ENCODE peak calls at places on chromosomes 6 and 20, in ten cellular contexts. V, I, M, L, G, N, Y, Z, J and C are unnamed samples.

GRCh38 chr6:89925826-89926225 is 31.6 kb downstream of the GJA10 start:
- DNase-seq in V (no peak), I (peak), M (no peak), L (no peak), G (no peak), N (no peak), Y (no peak), Z (no peak), J (no peak), C (no peak)

GRCh38 chr6:12029979-12030737 is 18.0 kb downstream of the HIVEP1 start:
- DNase-seq in V (no peak), I (no peak), M (no peak), L (no peak), G (no peak), N (no peak), Y (no peak), Z (no peak), J (no peak), C (no peak)

GRCh38 chr20:63857751-63858392 is 3.4 kb upstream of the ABHD16B start:
- DNase-seq in V (no peak), I (no peak), M (no peak), L (no peak), G (no peak), N (no peak), Y (peak), Z (no peak), J (no peak), C (no peak)

GRCh38 chr6:97215157-97215769 is 67.8 kb downstream of the MMS22L start:
- DNase-seq in V (peak), I (peak), M (peak), L (peak), G (no peak), N (peak), Y (peak), Z (peak), J (peak), C (peak)

GRCh38 chr6:168407842-168408241 is 33.1 kb upstream of the SMOC2 start:
- DNase-seq in V (no peak), I (no peak), M (no peak), L (no peak), G (no peak), N (no peak), Y (no peak), Z (no peak), J (no peak), C (no peak)

GRCh38 chr6:132053523-132053922 is 102.4 kb upstream of the CCN2 start:
- DNase-seq in V (no peak), I (no peak), M (no peak), L (no peak), G (no peak), N (peak), Y (no peak), Z (peak), J (no peak), C (no peak)

GRCh38 chr6:94065707-94066337 is 646.5 kb upstream of the EPHA7 start:
- DNase-seq in V (no peak), I (no peak), M (no peak), L (no peak), G (no peak), N (no peak), Y (no peak), Z (no peak), J (no peak), C (no peak)

GRCh38 chr20:63050406-63050805 is 43.6 kb upstream of the BHLHE23 start:
- DNase-seq in V (no peak), I (no peak), M (no peak), L (no peak), G (no peak), N (no peak), Y (no peak), Z (no peak), J (no peak), C (no peak)

GRCh38 chr6:599946-600448 is 56.9 kb downstream of the HUS1B start:
- DNase-seq in V (no peak), I (no peak), M (no peak), L (no peak), G (no peak), N (no peak), Y (no peak), Z (no peak), J (no peak), C (no peak)

GRCh38 chr6:13077117-13077516 is 251.2 kb downstream of the TBC1D7 start:
- DNase-seq in V (no peak), I (no peak), M (no peak), L (no peak), G (no peak), N (no peak), Y (no peak), Z (no peak), J (no peak), C (no peak)

GRCh38 chr6:89528865-89529264 is 95.9 kb downstream of the ANKRD6 start:
- DNase-seq in V (no peak), I (no peak), M (no peak), L (no peak), G (no peak), N (no peak), Y (no peak), Z (no peak), J (no peak), C (no peak)

GRCh38 chr20:1328680-1329330 is at the start of gene SDCBP2:
- DNase-seq in V (no peak), I (no peak), M (no peak), L (peak), G (peak), N (no peak), Y (no peak), Z (no peak), J (no peak), C (no peak)

GRCh38 chr6:43916924-43917877 is 147.2 kb downstream of the VEGFA start:
- DNase-seq in V (no peak), I (no peak), M (no peak), L (peak), G (no peak), N (peak), Y (no peak), Z (no peak), J (no peak), C (no peak)

GRCh38 chr6:56104591-56104990 is 142.8 kb downstream of the COL21A1 start:
- DNase-seq in V (no peak), I (no peak), M (no peak), L (no peak), G (no peak), N (no peak), Y (no peak), Z (no peak), J (no peak), C (no peak)

GRCh38 chr6:39169448-39170344 is 54.7 kb upstream of the SAYSD1 start:
- DNase-seq in V (no peak), I (no peak), M (no peak), L (peak), G (no peak), N (no peak), Y (no peak), Z (no peak), J (no peak), C (no peak)

GRCh38 chr6:33949877-33950831 is 146.4 kb upstream of the MLN start:
- DNase-seq in V (no peak), I (no peak), M (no peak), L (peak), G (no peak), N (no peak), Y (no peak), Z (no peak), J (no peak), C (no peak)

GRCh38 chr20:36881888-36882287 is 6.0 kb downstream of the TLDC2 start:
- DNase-seq in V (peak), I (no peak), M (no peak), L (no peak), G (peak), N (no peak), Y (no peak), Z (no peak), J (no peak), C (peak)

GRCh38 chr6:156280131-156280530 is 497.0 kb upstream of the ARID1B start:
- DNase-seq in V (no peak), I (no peak), M (no peak), L (no peak), G (no peak), N (no peak), Y (no peak), Z (no peak), J (no peak), C (no peak)

GRCh38 chr6:44126320-44127149 is 717 bp downstream of the MRPL14 start:
- DNase-seq in V (peak), I (peak), M (peak), L (peak), G (peak), N (peak), Y (peak), Z (no peak), J (peak), C (peak)

GRCh38 chr6:108588586-108588985 is 27.9 kb downstream of the FOXO3 start:
- DNase-seq in V (no peak), I (no peak), M (no peak), L (peak), G (no peak), N (no peak), Y (no peak), Z (no peak), J (no peak), C (peak)

GRCh38 chr20:46588532-46589509 is 38.4 kb upstream of the OCSTAMP start:
- DNase-seq in V (no peak), I (peak), M (no peak), L (no peak), G (no peak), N (no peak), Y (no peak), Z (no peak), J (no peak), C (no peak)

GRCh38 chr6:90021701-90022100 is 127.4 kb downstream of the GJA10 start:
- DNase-seq in V (no peak), I (no peak), M (no peak), L (no peak), G (no peak), N (no peak), Y (no peak), Z (no peak), J (no peak), C (no peak)

GRCh38 chr6:77463308-77463880 is at the start of gene HTR1B:
- DNase-seq in V (no peak), I (no peak), M (no peak), L (peak), G (peak), N (no peak), Y (peak), Z (no peak), J (peak), C (no peak)

GRCh38 chr6:110217255-110217654 is 37.0 kb downstream of the CDC40 start:
- DNase-seq in V (peak), I (no peak), M (no peak), L (no peak), G (no peak), N (no peak), Y (no peak), Z (peak), J (no peak), C (no peak)

GRCh38 chr6:47420394-47421371 is 56.9 kb upstream of the CD2AP start:
- DNase-seq in V (no peak), I (no peak), M (no peak), L (no peak), G (no peak), N (no peak), Y (no peak), Z (no peak), J (no peak), C (peak)

GRCh38 chr20:16491277-16491912 is 81.9 kb downstream of the KIF16B start:
- DNase-seq in V (no peak), I (no peak), M (no peak), L (no peak), G (no peak), N (peak), Y (no peak), Z (no peak), J (no peak), C (peak)

GRCh38 chr20:57507477-57507876 is 17.5 kb downstream of the CTCFL start:
- DNase-seq in V (no peak), I (no peak), M (no peak), L (no peak), G (no peak), N (no peak), Y (no peak), Z (no peak), J (no peak), C (peak)

GRCh38 chr6:3195695-3196497 is 31.6 kb downstream of the TUBB2B start:
- DNase-seq in V (no peak), I (no peak), M (peak), L (no peak), G (no peak), N (no peak), Y (no peak), Z (no peak), J (no peak), C (peak)

GRCh38 chr6:117440558-117441525 is 15.1 kb upstream of the ROS1 start:
- DNase-seq in V (peak), I (no peak), M (no peak), L (no peak), G (no peak), N (peak), Y (no peak), Z (no peak), J (no peak), C (peak)

GRCh38 chr6:166598441-166599138 is 12.1 kb upstream of the RAMACL start:
- DNase-seq in V (peak), I (no peak), M (no peak), L (no peak), G (no peak), N (peak), Y (no peak), Z (peak), J (no peak), C (peak)

GRCh38 chr20:35680464-35681183 is 15.9 kb upstream of the CPNE1 start:
- DNase-seq in V (no peak), I (no peak), M (no peak), L (no peak), G (no peak), N (no peak), Y (no peak), Z (no peak), J (no peak), C (no peak)

GRCh38 chr6:12354499-12354898 is 64.3 kb downstream of the EDN1 start:
- DNase-seq in V (no peak), I (no peak), M (no peak), L (no peak), G (no peak), N (peak), Y (no peak), Z (no peak), J (no peak), C (peak)

GRCh38 chr6:14105547-14105946 is 12.0 kb upstream of the CD83 start:
- DNase-seq in V (no peak), I (no peak), M (no peak), L (no peak), G (no peak), N (no peak), Y (no peak), Z (no peak), J (no peak), C (no peak)

GRCh38 chr20:49620364-49621240 is 52.7 kb upstream of the PTGIS start:
- DNase-seq in V (no peak), I (peak), M (no peak), L (no peak), G (peak), N (no peak), Y (no peak), Z (no peak), J (no peak), C (no peak)

GRCh38 chr6:52820198-52820597 is 16.6 kb upstream of the GSTA1 start:
- DNase-seq in V (no peak), I (no peak), M (no peak), L (no peak), G (no peak), N (peak), Y (no peak), Z (no peak), J (no peak), C (no peak)